ENCODE peak calls at places on chromosomes 3 and 15, in seven cellular contexts. G, C, L, Y, A, B and M are unnamed samples.

GRCh38 chr15:95501865-95502264 is 828.6 kb upstream of the NR2F2 start:
- DNase-seq in G (no peak), C (no peak), L (no peak), Y (peak; percentile 22), A (no peak), B (no peak), M (no peak)

GRCh38 chr15:58957101-58957973 is 23.9 kb upstream of the SLTM start:
- DNase-seq in G (peak; percentile 73), C (peak; percentile 48), L (peak; percentile 6), Y (peak; percentile 68), A (peak; percentile 34), B (peak; percentile 65), M (peak; percentile 64)

GRCh38 chr3:106839576-106840280 is 537.5 kb upstream of the CCDC54 start:
- DNase-seq in G (peak; percentile 45), C (no peak), L (no peak), Y (peak; percentile 36), A (no peak), B (no peak), M (no peak)

GRCh38 chr15:97806731-97807130 is 153.8 kb upstream of the ARRDC4 start:
- DNase-seq in G (no peak), C (no peak), L (no peak), Y (no peak), A (no peak), B (no peak), M (no peak)

GRCh38 chr15:39022532-39023305 is 458.1 kb upstream of the RASGRP1 start:
- DNase-seq in G (no peak), C (no peak), L (no peak), Y (no peak), A (no peak), B (no peak), M (no peak)

GRCh38 chr3:115792206-115792955 is 169.1 kb downstream of the GAP43 start:
- DNase-seq in G (no peak), C (no peak), L (no peak), Y (no peak), A (no peak), B (peak; percentile 19), M (no peak)

GRCh38 chr3:107600784-107601183 is 78.0 kb downstream of the BBX start:
- DNase-seq in G (no peak), C (no peak), L (no peak), Y (peak; percentile 16), A (peak; percentile 29), B (no peak), M (no peak)

GRCh38 chr3:159852821-159853505 is 135.7 kb upstream of the IL12A start:
- DNase-seq in G (peak; percentile 89), C (no peak), L (no peak), Y (peak; percentile 58), A (peak; percentile 49), B (no peak), M (peak; percentile 92)

GRCh38 chr15:57403007-57403406 is 26.7 kb downstream of the CGNL1 start:
- DNase-seq in G (no peak), C (no peak), L (no peak), Y (no peak), A (no peak), B (no peak), M (peak; percentile 76)

GRCh38 chr3:118000219-118000618 is 1034.4 kb downstream of the IGSF11 start:
- DNase-seq in G (no peak), C (no peak), L (no peak), Y (no peak), A (no peak), B (no peak), M (no peak)

GRCh38 chr3:64093825-64094712 is 70.8 kb upstream of the PSMD6 start:
- DNase-seq in G (peak; percentile 24), C (no peak), L (no peak), Y (no peak), A (no peak), B (no peak), M (no peak)

GRCh38 chr15:56146756-56147155 is 96.9 kb downstream of the RFX7 start:
- DNase-seq in G (no peak), C (no peak), L (no peak), Y (no peak), A (peak; percentile 72), B (no peak), M (no peak)

GRCh38 chr3:188416041-188416440 is 262.1 kb downstream of the LPP start:
- DNase-seq in G (no peak), C (no peak), L (no peak), Y (no peak), A (peak; percentile 9), B (no peak), M (no peak)

GRCh38 chr15:70091649-70092461 is 5.9 kb downstream of the TLE3 start:
- DNase-seq in G (no peak), C (no peak), L (no peak), Y (no peak), A (no peak), B (no peak), M (no peak)

GRCh38 chr3:127674793-127675189 is 2.0 kb downstream of the ABTB1 start:
- DNase-seq in G (no peak), C (no peak), L (no peak), Y (no peak), A (no peak), B (no peak), M (no peak)